ENCODE peak calls at places on chromosomes 4 and X, in four cellular contexts. U, A, R and F are unnamed samples.

GRCh38 chr4:9765091-9765490 is 16.3 kb upstream of the DRD5 start:
- DNase-seq in U (peak), A (peak), R (peak), F (no peak)

GRCh38 chr4:41069838-41070237 is 144.5 kb downstream of the APBB2 start:
- DNase-seq in U (no peak), A (peak), R (peak), F (no peak)

GRCh38 chrX:139831017-139831416 is 101.8 kb downstream of the ATP11C start:
- DNase-seq in U (no peak), A (no peak), R (no peak), F (no peak)

GRCh38 chrX:110143454-110144210 is 140.7 kb downstream of the TMEM164 start:
- DNase-seq in U (no peak), A (no peak), R (no peak), F (no peak)

GRCh38 chr4:2341261-2341841 is 77.1 kb downstream of the ZFYVE28 start:
- DNase-seq in U (peak), A (peak), R (no peak), F (no peak)

GRCh38 chr4:113537183-113537977 is 224.2 kb downstream of the CAMK2D start:
- DNase-seq in U (no peak), A (no peak), R (no peak), F (no peak)

GRCh38 chr4:109183851-109184345 is 118.6 kb downstream of the COL25A1 start:
- DNase-seq in U (no peak), A (no peak), R (no peak), F (no peak)

GRCh38 chr4:1055721-1056590 is 44.5 kb downstream of the FGFRL1 start:
- DNase-seq in U (no peak), A (peak), R (peak), F (no peak)

GRCh38 chr4:156805696-156806095 is 165.9 kb downstream of the PDGFC start:
- DNase-seq in U (no peak), A (no peak), R (no peak), F (no peak)

GRCh38 chrX:48976086-48976485 is 4.4 kb upstream of the KCND1 start:
- DNase-seq in U (no peak), A (no peak), R (no peak), F (no peak)

GRCh38 chrX:27815209-27815608 is 7.4 kb downstream of the MAGEB10 start:
- DNase-seq in U (no peak), A (no peak), R (no peak), F (no peak)

GRCh38 chr4:3520796-3521600 is 11.2 kb downstream of the LRPAP1 start:
- DNase-seq in U (peak), A (no peak), R (no peak), F (no peak)

GRCh38 chr4:41913509-41913908 is 21.7 kb upstream of the TMEM33 start:
- DNase-seq in U (no peak), A (no peak), R (no peak), F (no peak)

GRCh38 chr4:8379771-8380170 is 60.8 kb downstream of the ACOX3 start:
- DNase-seq in U (no peak), A (no peak), R (no peak), F (no peak)

GRCh38 chr4:75344915-75345314 is 169.3 kb downstream of the RCHY1 start:
- DNase-seq in U (no peak), A (no peak), R (no peak), F (no peak)

GRCh38 chrX:52425710-52426245 is 57.0 kb downstream of the XAGE2 start:
- DNase-seq in U (no peak), A (no peak), R (no peak), F (no peak)

GRCh38 chrX:39777623-39778025 is 320.1 kb downstream of the BCOR start:
- DNase-seq in U (no peak), A (no peak), R (no peak), F (no peak)

GRCh38 chrX:24799078-24799477 is 105.4 kb downstream of the POLA1 start:
- DNase-seq in U (no peak), A (no peak), R (no peak), F (no peak)

GRCh38 chr4:105150511-105150910 is 3.8 kb downstream of the TET2 start:
- DNase-seq in U (no peak), A (no peak), R (no peak), F (no peak)

GRCh38 chr4:187042251-187042650 is 318.6 kb upstream of the FAT1 start:
- DNase-seq in U (no peak), A (no peak), R (no peak), F (no peak)

GRCh38 chr4:165177725-165178666 is 29.4 kb upstream of the KLHL2 start:
- DNase-seq in U (no peak), A (no peak), R (no peak), F (no peak)

GRCh38 chr4:72112514-72113156 is 80.8 kb downstream of the NPFFR2 start:
- DNase-seq in U (no peak), A (no peak), R (peak), F (peak)

GRCh38 chrX:49291615-49292337 is 11.7 kb upstream of the GAGE10 start:
- DNase-seq in U (peak), A (peak), R (peak), F (no peak)

GRCh38 chr4:66639361-66639760 is 905.9 kb downstream of the CENPC start:
- DNase-seq in U (no peak), A (no peak), R (no peak), F (no peak)

GRCh38 chr4:181909368-181909767 is 333.8 kb upstream of the TENM3 start:
- DNase-seq in U (no peak), A (no peak), R (no peak), F (no peak)

GRCh38 chrX:107704587-107704986 is 71.0 kb downstream of the TSC22D3 start:
- DNase-seq in U (no peak), A (no peak), R (no peak), F (no peak)

GRCh38 chr4:80266267-80266901 is at the start of gene FGF5:
- DNase-seq in U (no peak), A (peak), R (peak), F (peak)

GRCh38 chrX:77436682-77437081 is 10.5 kb upstream of the FGF16 start:
- DNase-seq in U (no peak), A (no peak), R (no peak), F (no peak)

GRCh38 chr4:42570221-42570620 is 86.7 kb downstream of the ATP8A1 start:
- DNase-seq in U (peak), A (no peak), R (no peak), F (no peak)

GRCh38 chrX:120769576-120770341 is 105.9 kb downstream of the CT47B1 start:
- DNase-seq in U (no peak), A (no peak), R (peak), F (no peak)

GRCh38 chrX:19920945-19921344 is 33.5 kb upstream of the SH3KBP1 start:
- DNase-seq in U (no peak), A (no peak), R (no peak), F (no peak)

GRCh38 chrX:70453024-70453618 is 8.5 kb downstream of the DLG3 start:
- DNase-seq in U (no peak), A (no peak), R (no peak), F (no peak)

GRCh38 chr4:180436366-180436765 is 1806.8 kb upstream of the TENM3 start:
- DNase-seq in U (no peak), A (no peak), R (no peak), F (no peak)

DNA sequence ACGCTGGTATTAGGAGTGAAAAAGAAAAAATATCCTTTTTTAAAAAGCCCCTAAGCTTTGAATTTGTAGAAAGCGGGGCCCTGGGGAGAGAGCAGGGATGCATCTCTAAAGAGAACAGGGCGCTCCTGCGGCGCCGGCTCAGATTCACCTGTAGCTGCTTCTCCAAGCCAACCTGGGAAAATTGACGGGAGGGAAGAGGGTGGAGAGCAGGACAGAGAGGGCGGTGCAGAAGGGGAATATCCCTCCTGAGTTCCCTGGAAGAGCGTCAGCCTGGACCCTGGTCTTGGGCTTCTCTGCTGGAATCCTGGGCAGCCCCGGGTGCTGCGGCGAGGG is 776 bp upstream of the SOWAHD start:
- DNase-seq in U (no peak), A (no peak), R (no peak), F (no peak)
- H3K27ac ChIP-seq in U (peak), A (no peak), R (no peak), F (no peak)

DNA sequence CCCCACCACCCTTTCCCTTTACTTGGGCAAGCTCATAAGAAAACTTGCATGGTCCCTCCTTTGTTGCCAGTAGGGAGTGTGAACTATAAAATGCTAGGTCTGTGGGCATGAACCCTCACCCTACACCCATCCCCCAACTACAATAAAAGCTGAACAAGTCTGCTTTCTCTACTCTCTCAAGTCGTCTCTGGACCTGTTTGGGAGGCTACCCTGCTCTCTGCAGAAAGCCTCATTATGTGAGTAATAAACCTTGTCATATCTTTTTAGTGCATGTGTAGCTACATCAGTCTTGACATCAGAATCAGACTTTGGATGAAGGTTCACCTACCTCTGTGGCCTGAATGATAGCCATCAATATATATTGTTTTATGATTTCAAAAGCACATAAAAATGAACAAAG is 155.4 kb upstream of the FAM241A start:
- DNase-seq in U (no peak), A (no peak), R (no peak), F (no peak)
- H3K27ac ChIP-seq in U (no peak), A (no peak), R (no peak), F (no peak)

GRCh38 chrX:136781180-136781797 is 557 bp upstream of the ARHGEF6 start:
- DNase-seq in U (no peak), A (no peak), R (no peak), F (no peak)
- H3K27ac ChIP-seq in U (peak), A (no peak), R (no peak), F (no peak)

GRCh38 chr4:85370400-85371032 is 104.4 kb upstream of the ARHGAP24 start:
- DNase-seq in U (no peak), A (peak), R (peak), F (no peak)
- H3K27ac ChIP-seq in U (no peak), A (no peak), R (no peak), F (no peak)

GRCh38 chr4:5256416-5256815 is 205.1 kb downstream of the STK32B start:
- DNase-seq in U (no peak), A (no peak), R (no peak), F (no peak)

DNA sequence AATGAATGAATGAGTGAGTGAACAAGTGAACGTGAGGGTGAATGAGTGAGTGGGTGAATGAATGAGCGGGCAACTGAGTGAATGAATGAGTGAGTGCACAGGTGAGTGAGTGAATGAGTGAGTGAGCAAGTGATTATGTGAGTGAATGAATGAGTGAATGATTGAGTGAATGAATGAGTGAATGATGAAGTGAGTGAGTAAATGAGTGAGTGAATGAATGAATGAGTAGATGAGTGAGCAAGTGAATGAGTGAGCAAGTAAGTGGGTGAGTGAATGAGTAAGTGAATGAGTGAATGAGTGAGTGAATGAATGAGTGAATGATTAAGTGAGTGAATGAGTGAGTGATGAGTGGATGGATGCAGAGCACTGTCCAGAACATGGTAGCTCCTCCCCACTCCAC is 205.8 kb downstream of the STK32B start:
- DNase-seq in U (no peak), A (no peak), R (no peak), F (no peak)
- H3K27ac ChIP-seq in U (no peak), A (no peak), R (no peak), F (no peak)

GRCh38 chr4:98641906-98642668 is 16.3 kb downstream of the TSPAN5 start:
- DNase-seq in U (no peak), A (no peak), R (no peak), F (no peak)
- H3K27ac ChIP-seq in U (no peak), A (no peak), R (no peak), F (peak)

GRCh38 chr4:140227286-140227685 is 73.3 kb upstream of the MAML3 start:
- DNase-seq in U (no peak), A (no peak), R (no peak), F (no peak)
- H3K27ac ChIP-seq in U (no peak), A (no peak), R (no peak), F (no peak)

GRCh38 chr4:119034276-119035008 is 101.2 kb upstream of the MYOZ2 start:
- DNase-seq in U (no peak), A (peak), R (no peak), F (no peak)
- H3K27ac ChIP-seq in U (no peak), A (no peak), R (no peak), F (no peak)

GRCh38 chr4:147285751-147286150 is 195.1 kb upstream of the EDNRA start:
- DNase-seq in U (no peak), A (no peak), R (no peak), F (no peak)
- H3K27ac ChIP-seq in U (no peak), A (no peak), R (no peak), F (peak)